ENCODE peak calls at places on chromosomes 6 and 20, in five cellular contexts. P, M, B, J and C are unnamed samples.

GRCh38 chr6:87540541-87540940 is 49.2 kb downstream of the RARS2 start:
- DNase-seq in P (no peak), M (no peak), B (no peak), J (no peak), C (no peak)

GRCh38 chr20:14673164-14673563 is 335.8 kb upstream of the FLRT3 start:
- DNase-seq in P (no peak), M (no peak), B (no peak), J (no peak), C (no peak)

GRCh38 chr6:79946242-79946641 is 1.1 kb downstream of the ELOVL4 start:
- DNase-seq in P (no peak), M (no peak), B (peak), J (no peak), C (peak)

GRCh38 chr6:155221086-155221485 is 42.7 kb upstream of the CLDN20 start:
- DNase-seq in P (no peak), M (no peak), B (no peak), J (no peak), C (no peak)

GRCh38 chr20:59124326-59125029 is 39.1 kb upstream of the ZNF831 start:
- DNase-seq in P (no peak), M (no peak), B (no peak), J (no peak), C (no peak)

GRCh38 chr6:17101422-17102257 is at the start of gene STMND1:
- DNase-seq in P (peak), M (no peak), B (no peak), J (no peak), C (no peak)

GRCh38 chr6:148803979-148804378 is 57.1 kb downstream of the UST start:
- DNase-seq in P (no peak), M (no peak), B (no peak), J (no peak), C (no peak)

GRCh38 chr6:138001750-138002349 is 105.4 kb downstream of the PERP start:
- DNase-seq in P (peak), M (no peak), B (peak), J (peak), C (peak)

GRCh38 chr6:118656822-118657451 is 5.5 kb upstream of the CEP85L start:
- DNase-seq in P (no peak), M (no peak), B (no peak), J (no peak), C (no peak)

GRCh38 chr6:3913077-3913957 is 64.1 kb downstream of the FAM50B start:
- DNase-seq in P (peak), M (no peak), B (no peak), J (peak), C (no peak)

GRCh38 chr6:14818422-14818884 is 427.4 kb upstream of the JARID2 start:
- DNase-seq in P (no peak), M (no peak), B (no peak), J (no peak), C (peak)

GRCh38 chr6:79604583-79605037 is 26.5 kb upstream of the SH3BGRL2 start:
- DNase-seq in P (no peak), M (no peak), B (no peak), J (no peak), C (no peak)

GRCh38 chr20:16520154-16520553 is 53.1 kb downstream of the KIF16B start:
- DNase-seq in P (no peak), M (no peak), B (no peak), J (no peak), C (no peak)

GRCh38 chr20:56860413-56860812 is 231.3 kb downstream of the TFAP2C start:
- DNase-seq in P (no peak), M (no peak), B (no peak), J (no peak), C (peak)

GRCh38 chr20:11178946-11179654 is 505.3 kb upstream of the JAG1 start:
- DNase-seq in P (no peak), M (no peak), B (no peak), J (no peak), C (no peak)

GRCh38 chr6:125913864-125914351 is 42.7 kb upstream of the HINT3 start:
- DNase-seq in P (no peak), M (no peak), B (no peak), J (no peak), C (no peak)

GRCh38 chr6:24454452-24454851 is 34.9 kb downstream of the GPLD1 start:
- DNase-seq in P (no peak), M (no peak), B (no peak), J (no peak), C (no peak)

DNA sequence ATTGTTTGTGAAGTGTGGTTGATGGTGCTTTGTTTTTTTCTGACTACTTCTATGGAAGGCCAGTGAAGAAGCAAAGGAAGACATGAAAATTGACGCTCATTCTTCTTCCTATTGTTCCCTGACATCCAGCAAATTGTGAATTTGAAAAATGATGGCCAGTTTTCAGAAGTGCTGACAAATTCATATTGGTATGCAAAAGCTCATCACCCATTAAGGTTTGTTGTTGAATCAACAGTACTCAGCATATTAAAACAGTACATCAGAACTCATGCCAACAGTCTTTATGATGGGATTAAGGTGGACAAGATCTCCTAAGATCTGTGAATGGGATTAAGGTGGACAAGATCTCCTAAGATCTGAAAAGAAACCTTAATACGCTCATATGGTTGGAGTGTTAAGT is 1.0 kb upstream of the MTG2 start:
- DNase-seq in P (no peak), M (no peak), B (no peak), J (no peak), C (no peak)
- H3K4me3 ChIP-seq in P (peak), M (peak), B (peak), J (no peak), C (peak)

GRCh38 chr6:144347447-144347758 is 62.3 kb downstream of the UTRN start:
- DNase-seq in P (no peak), M (no peak), B (no peak), J (no peak), C (no peak)

GRCh38 chr6:144343736-144344428 is 58.7 kb downstream of the UTRN start:
- DNase-seq in P (no peak), M (no peak), B (peak), J (no peak), C (peak)

GRCh38 chr6:144346719-144347446 is 61.7 kb downstream of the UTRN start:
- DNase-seq in P (no peak), M (no peak), B (no peak), J (no peak), C (peak)

GRCh38 chr6:144344651-144345050 is 59.5 kb downstream of the UTRN start:
- DNase-seq in P (no peak), M (no peak), B (peak), J (no peak), C (no peak)

DNA sequence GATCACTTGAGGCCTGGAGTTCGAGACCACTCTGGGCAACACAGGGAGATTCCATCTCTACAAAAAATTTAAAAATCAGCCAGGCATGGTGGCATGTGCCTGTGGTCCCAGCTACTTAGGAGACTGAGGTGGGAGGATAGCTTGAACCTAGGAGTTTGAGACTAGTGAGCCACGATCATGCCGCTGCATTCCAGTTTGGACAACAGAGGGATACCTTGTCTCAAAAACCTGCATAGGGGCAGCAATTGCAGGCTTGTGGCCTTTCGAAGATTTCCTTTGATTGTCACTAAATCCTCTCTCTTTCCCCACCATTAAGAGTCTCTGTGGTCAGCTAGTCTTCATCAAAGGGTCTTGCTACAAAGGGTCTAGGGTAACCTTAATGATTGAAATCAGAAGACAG is 60.3 kb downstream of the UTRN start:
- DNase-seq in P (no peak), M (no peak), B (no peak), J (no peak), C (no peak)
- H3K4me3 ChIP-seq in P (no peak), M (no peak), B (no peak), J (no peak), C (peak)

GRCh38 chr20:46361386-46361785 is 45.0 kb downstream of the ELMO2 start:
- DNase-seq in P (no peak), M (no peak), B (no peak), J (no peak), C (peak)
- H3K4me3 ChIP-seq in P (no peak), M (no peak), B (peak), J (no peak), C (peak)

DNA sequence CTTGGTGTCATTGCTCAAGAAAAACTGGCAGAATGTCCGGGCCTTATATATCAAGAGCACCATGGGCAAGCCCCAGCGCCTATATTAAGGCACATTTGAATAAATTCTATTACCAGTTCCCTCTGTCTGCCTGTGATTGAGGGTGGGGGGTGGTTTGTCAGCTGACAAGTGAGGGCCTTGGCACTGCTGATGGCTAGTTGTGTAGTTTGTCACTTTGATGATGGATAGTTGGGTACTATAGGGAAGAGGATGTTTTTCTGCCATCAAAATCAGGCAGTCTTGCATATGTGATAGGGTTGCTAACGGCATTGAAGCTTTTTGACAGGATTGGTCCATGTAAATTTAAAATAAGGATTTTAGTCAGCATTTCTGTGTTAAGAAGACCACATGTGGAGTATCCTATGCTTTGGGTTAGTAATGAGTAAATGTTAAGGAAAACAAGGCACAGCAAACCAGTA is 2.5 kb downstream of the RPL10A start:
- DNase-seq in P (no peak), M (no peak), B (peak), J (no peak), C (no peak)
- H3K4me3 ChIP-seq in P (peak), M (peak), B (peak), J (no peak), C (peak)